ENCODE peak calls at places on chromosomes 1 and 21, in six cellular contexts. U is uterus, Q is tibial artery, S is GM12865, Y is AG10803, I is dorsolateral prefrontal cortex. D is an unnamed sample.

GRCh38 chr1:226524547-226524946 is 24.0 kb upstream of the STUM start:
- DNase-seq in I (no peak), Q (no peak), Y (no peak), S (no peak), U (no peak), D (no peak)

GRCh38 chr21:29371464-29371863 is 72.7 kb downstream of the BACH1 start:
- DNase-seq in Y (no peak), Q (no peak), S (no peak), U (no peak), I (no peak), D (no peak)

GRCh38 chr1:52707927-52708655 is 9.9 kb upstream of the COA7 start:
- DNase-seq in S (peak), Q (no peak), U (no peak), I (no peak), Y (peak), D (peak)

GRCh38 chr1:244361764-244362473 is 89.8 kb downstream of the ADSS2 start:
- DNase-seq in Q (no peak), Y (peak), I (no peak), U (no peak), S (no peak), D (peak)

GRCh38 chr1:16195518-16195905 is 16.9 kb downstream of the ARHGEF19 start:
- DNase-seq in Y (no peak), I (no peak), Q (no peak), U (no peak), S (no peak), D (no peak)

GRCh38 chr1:53617382-53618217 is 121.4 kb downstream of the GLIS1 start:
- DNase-seq in U (no peak), I (no peak), Q (peak), Y (peak), S (no peak), D (peak)

GRCh38 chr1:66282885-66283284 is 251.1 kb upstream of the SGIP1 start:
- DNase-seq in I (no peak), U (no peak), S (no peak), Y (peak), Q (no peak), D (no peak)

GRCh38 chr1:154751690-154752089 is 118.4 kb downstream of the KCNN3 start:
- DNase-seq in S (no peak), Y (peak), U (peak), I (peak), Q (no peak), D (no peak)

GRCh38 chr1:176559474-176560390 is 96.8 kb downstream of the PAPPA2 start:
- DNase-seq in Y (peak), U (peak), I (peak), Q (peak), S (peak), D (peak)

GRCh38 chr1:175343945-175344344 is 151.4 kb upstream of the KIAA0040 start:
- DNase-seq in Y (no peak), Q (no peak), S (no peak), U (no peak), I (no peak), D (no peak)

GRCh38 chr1:159900086-159900680 is at the start of gene CFAP45:
- DNase-seq in I (no peak), U (peak), Q (peak), Y (peak), S (peak), D (peak)

GRCh38 chr1:156598731-156599432 is 2.4 kb downstream of the GPATCH4 start:
- DNase-seq in U (no peak), S (no peak), I (no peak), Y (no peak), Q (no peak), D (no peak)

GRCh38 chr1:156601122-156601830 is at the start of gene GPATCH4:
- DNase-seq in S (peak), I (peak), Q (peak), U (peak), Y (peak), D (peak)

GRCh38 chr1:156600733-156601121 is 552 bp downstream of the GPATCH4 start:
- DNase-seq in U (no peak), Y (no peak), I (no peak), S (peak), Q (no peak), D (no peak)

GRCh38 chr1:156598125-156598524 is 3.2 kb downstream of the GPATCH4 start:
- DNase-seq in I (no peak), Q (no peak), S (no peak), U (no peak), Y (no peak), D (no peak)

GRCh38 chr1:156599811-156600210 is 1.5 kb downstream of the GPATCH4 start:
- DNase-seq in U (no peak), Q (no peak), Y (no peak), S (peak), I (no peak), D (no peak)
- TF ChIP-seq CTCF in U (no peak), Q (no peak), Y (no peak), S (no peak), I (no peak), D (no peak)

GRCh38 chr1:85934531-85934930 is 222.0 kb downstream of the COL24A1 start:
- DNase-seq in S (no peak), I (no peak), Q (no peak), U (no peak), Y (peak), D (no peak)

GRCh38 chr1:85936057-85936456 is 220.5 kb downstream of the COL24A1 start:
- DNase-seq in Y (no peak), S (no peak), Q (no peak), U (no peak), I (no peak), D (no peak)

GRCh38 chr1:85935234-85935633 is 221.3 kb downstream of the COL24A1 start:
- DNase-seq in U (no peak), I (no peak), Y (no peak), Q (no peak), S (no peak), D (no peak)

GRCh38 chr1:85938829-85939228 is 217.7 kb downstream of the COL24A1 start:
- DNase-seq in U (no peak), Q (no peak), I (no peak), Y (no peak), S (no peak), D (no peak)

GRCh38 chr1:85936470-85936869 is 220.1 kb downstream of the COL24A1 start:
- DNase-seq in S (no peak), Y (peak), U (no peak), I (no peak), Q (peak), D (no peak)
- H3K4me3 ChIP-seq in S (no peak), Y (no peak), U (no peak), I (no peak), Q (no peak), D (no peak)

GRCh38 chr1:97247196-97247595 is 525.6 kb downstream of the PTBP2 start:
- DNase-seq in Q (no peak), I (no peak), U (no peak), Y (peak), S (no peak), D (peak)

GRCh38 chr1:97238816-97239215 is 517.2 kb downstream of the PTBP2 start:
- DNase-seq in I (no peak), U (no peak), Q (no peak), S (no peak), Y (no peak), D (no peak)

GRCh38 chr1:97245682-97246081 is 524.1 kb downstream of the PTBP2 start:
- DNase-seq in S (no peak), Q (no peak), I (peak), U (no peak), Y (peak), D (peak)

GRCh38 chr1:97243973-97244560 is 522.5 kb downstream of the PTBP2 start:
- DNase-seq in U (no peak), Q (no peak), I (no peak), S (peak), Y (peak), D (peak)
- TF ChIP-seq CTCF in U (no peak), Q (peak), I (peak), S (peak), Y (peak), D (peak)

DNA sequence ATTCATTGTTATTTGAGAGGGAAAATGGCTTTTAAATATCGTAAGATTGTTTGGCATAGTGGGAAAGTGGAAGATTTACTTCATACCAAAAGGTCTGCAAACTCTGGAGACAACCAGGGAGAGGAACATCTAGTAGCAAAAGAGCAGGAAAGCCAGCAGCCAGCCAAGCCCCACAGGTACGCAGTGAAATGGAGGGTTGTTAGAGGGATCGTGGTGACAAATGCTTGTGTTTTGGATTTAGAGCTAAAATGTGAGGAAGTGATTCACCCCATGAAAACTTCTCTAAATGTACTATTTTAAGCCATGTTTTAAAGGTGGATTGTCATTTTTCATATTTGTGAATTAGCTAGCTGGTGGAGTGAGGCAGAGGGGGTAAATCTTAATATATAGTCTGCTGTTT is 69.3 kb downstream of the RPS6KC1 start:
- DNase-seq in Q (no peak), S (no peak), U (no peak), Y (no peak), I (no peak), D (no peak)
- H3K4me3 ChIP-seq in Q (no peak), S (no peak), U (no peak), Y (no peak), I (no peak), D (no peak)

DNA sequence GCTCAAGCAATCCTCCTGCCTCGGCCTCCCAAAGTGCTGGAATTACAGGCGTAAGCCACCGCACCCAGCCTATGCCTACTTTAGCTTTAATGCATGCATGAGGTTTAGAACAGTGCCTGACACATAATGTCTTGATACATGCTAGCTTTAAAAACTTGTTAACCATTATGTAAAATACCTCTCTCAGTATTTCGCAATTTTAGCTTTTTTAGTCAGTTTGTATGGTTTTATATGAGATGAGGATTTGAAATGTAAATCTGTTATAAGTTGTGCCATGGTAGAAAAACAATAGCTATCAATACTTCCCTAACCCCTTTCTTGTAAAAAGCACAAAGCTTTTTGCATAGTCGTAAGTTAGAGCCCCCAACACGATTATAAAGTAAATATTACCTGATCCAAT is 4.7 kb upstream of the AKNAD1 start:
- DNase-seq in S (no peak), I (no peak), Y (no peak), U (no peak), Q (no peak), D (no peak)
- TF ChIP-seq CTCF in S (no peak), I (no peak), Y (no peak), U (no peak), Q (no peak), D (no peak)

GRCh38 chr1:214364335-214364734 is 83.4 kb downstream of the SMYD2 start:
- DNase-seq in Y (peak), U (no peak), S (no peak), I (no peak), Q (peak), D (no peak)

GRCh38 chr1:214361636-214362035 is 80.7 kb downstream of the SMYD2 start:
- DNase-seq in I (no peak), U (no peak), Q (no peak), Y (no peak), S (no peak), D (no peak)

GRCh38 chr1:214363386-214363785 is 82.4 kb downstream of the SMYD2 start:
- DNase-seq in Y (peak), U (no peak), Q (no peak), I (no peak), S (no peak), D (no peak)

GRCh38 chr1:214360525-214361164 is 79.7 kb downstream of the SMYD2 start:
- DNase-seq in I (no peak), Q (no peak), Y (no peak), S (no peak), U (no peak), D (no peak)

DNA sequence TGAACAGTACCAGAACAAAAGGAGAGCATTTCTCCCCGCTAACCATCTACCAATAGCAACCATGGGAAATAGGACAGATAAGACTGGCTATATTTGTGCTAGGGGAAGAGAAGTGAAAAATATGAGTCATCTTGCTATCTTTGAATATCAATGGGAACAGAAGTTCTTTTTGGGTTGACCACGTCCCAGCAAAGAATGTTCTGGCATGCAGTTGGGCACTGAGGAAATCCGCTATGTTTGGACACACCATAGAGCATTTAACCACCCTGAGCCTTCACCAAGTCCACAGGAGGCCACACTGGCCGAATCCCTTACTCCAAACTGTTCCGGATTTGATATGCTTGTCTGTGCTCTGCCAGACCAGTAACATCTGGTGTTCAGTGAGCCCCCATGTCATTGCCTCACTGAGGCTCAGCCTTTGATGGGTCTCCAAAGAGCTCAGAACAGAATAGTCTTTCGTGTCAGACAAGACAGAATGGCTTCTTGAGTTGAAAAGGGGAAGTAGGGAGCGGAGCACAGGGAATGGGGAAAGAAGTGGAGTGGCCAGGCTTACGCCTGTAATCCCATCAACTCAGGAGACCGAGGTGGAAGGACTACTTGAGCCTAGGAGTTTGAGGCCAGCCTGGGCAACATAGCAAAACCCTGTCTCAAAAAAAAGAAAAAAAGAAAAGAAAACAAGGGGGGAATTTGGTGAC is 81.4 kb downstream of the SMYD2 start:
- DNase-seq in I (peak), Q (peak), U (no peak), S (no peak), Y (peak), D (peak)
- H3K4me3 ChIP-seq in I (no peak), Q (no peak), U (no peak), S (no peak), Y (no peak), D (no peak)

DNA sequence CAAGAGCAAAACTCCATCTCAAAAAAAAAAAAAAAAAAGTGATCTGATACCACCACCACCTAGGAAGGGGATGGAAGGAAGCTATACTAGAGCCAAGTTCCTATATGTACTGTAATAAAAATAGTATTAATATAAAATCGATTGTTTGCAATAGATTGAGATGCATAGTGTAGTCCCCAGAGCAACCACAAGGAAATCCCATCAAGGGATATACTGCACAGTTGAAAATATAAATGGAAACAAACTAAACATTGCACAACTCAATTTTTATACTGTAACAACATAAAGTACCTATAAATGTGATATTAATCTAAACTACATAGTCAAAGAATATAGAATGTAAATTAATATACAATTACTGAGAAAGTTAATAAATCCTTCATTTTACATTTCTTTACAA is 20.9 kb upstream of the PSMG1 start:
- DNase-seq in S (no peak), Y (no peak), U (no peak), I (no peak), Q (no peak), D (no peak)
- TF ChIP-seq CTCF in S (peak), Y (peak), U (no peak), I (no peak), Q (peak), D (peak)